ENCODE peak calls at places on chromosome X, in four cellular contexts. V is renal cortical epithelial cell, J is progenitor cell of endocrine pancreas, P is activated B cell treated with CpG ODN at 0.5 μM for 24 hours. M is an unnamed sample.

GRCh38 chrX:85243761-85244410 is at the start of the genes SATL1 and ZNF711:
- DNase-seq in V (peak), J (peak), P (peak), M (no peak)

GRCh38 chrX:122512561-122513072 is 671.5 kb upstream of the GRIA3 start:
- DNase-seq in V (no peak), J (no peak), P (no peak), M (no peak)

GRCh38 chrX:102930990-102931756 is 5.9 kb upstream of the RAB40AL start:
- DNase-seq in V (no peak), J (no peak), P (no peak), M (no peak)

GRCh38 chrX:1386338-1387127 is 5.4 kb downstream of the SLC25A6 start:
- DNase-seq in V (no peak), J (no peak), P (no peak), M (no peak)

GRCh38 chrX:23900220-23900797 is 7.4 kb downstream of the APOO start:
- DNase-seq in V (no peak), J (no peak), P (no peak), M (no peak)

GRCh38 chrX:129761596-129761995 is 18.2 kb upstream of the SASH3 start:
- DNase-seq in V (no peak), J (no peak), P (no peak), M (no peak)

GRCh38 chrX:72545990-72546389 is 26.7 kb downstream of the HDAC8 start:
- DNase-seq in V (peak), J (no peak), P (no peak), M (no peak)

GRCh38 chrX:41265615-41266014 is 68.3 kb upstream of the DDX3X start:
- DNase-seq in V (peak), J (no peak), P (no peak), M (no peak)

GRCh38 chrX:31012509-31013025 is 59.3 kb downstream of the FTHL17 start:
- DNase-seq in V (no peak), J (no peak), P (no peak), M (no peak)